ENCODE peak calls at places on chromosome 21, in seven cellular contexts. F, W, B, R, Y, D and E are unnamed samples.

GRCh38 chr21:41611966-41612606 is 104.1 kb upstream of the TMPRSS2 start:
- DNase-seq in F (no peak), W (no peak), B (peak), R (no peak), Y (peak), D (no peak), E (no peak)

GRCh38 chr21:36909901-36910561 is 56.4 kb downstream of the HLCS start:
- DNase-seq in F (peak), W (no peak), B (no peak), R (peak), Y (peak), D (no peak), E (no peak)

GRCh38 chr21:42413500-42413899 is 9.8 kb downstream of the UBASH3A start:
- DNase-seq in F (no peak), W (no peak), B (no peak), R (no peak), Y (no peak), D (no peak), E (no peak)

GRCh38 chr21:17931080-17931479 is 111.9 kb upstream of the C21orf91 start:
- DNase-seq in F (peak), W (no peak), B (no peak), R (no peak), Y (no peak), D (no peak), E (no peak)

GRCh38 chr21:46060596-46061061 is 37.3 kb upstream of the COL6A2 start:
- DNase-seq in F (no peak), W (peak), B (no peak), R (peak), Y (peak), D (no peak), E (no peak)

GRCh38 chr21:15517394-15517793 is 212.4 kb upstream of the USP25 start:
- DNase-seq in F (no peak), W (no peak), B (no peak), R (no peak), Y (no peak), D (no peak), E (no peak)

GRCh38 chr21:45122432-45123132 is 48.2 kb downstream of the ADARB1 start:
- DNase-seq in F (no peak), W (no peak), B (no peak), R (no peak), Y (no peak), D (no peak), E (no peak)

GRCh38 chr21:27590271-27590670 is 623.4 kb upstream of the ADAMTS5 start:
- DNase-seq in F (no peak), W (no peak), B (no peak), R (peak), Y (peak), D (no peak), E (no peak)

GRCh38 chr21:40678681-40679284 is 168.2 kb downstream of the DSCAM start:
- DNase-seq in F (no peak), W (no peak), B (no peak), R (no peak), Y (no peak), D (no peak), E (no peak)

GRCh38 chr21:34736116-34736870 is 67.5 kb downstream of the CLIC6 start:
- DNase-seq in F (no peak), W (no peak), B (no peak), R (peak), Y (peak), D (no peak), E (no peak)

GRCh38 chr21:31772674-31773555 is 41.0 kb upstream of the SCAF4 start:
- DNase-seq in F (no peak), W (no peak), B (no peak), R (no peak), Y (no peak), D (no peak), E (no peak)

GRCh38 chr21:46457801-46458314 is 833 bp upstream of the DIP2A start:
- DNase-seq in F (peak), W (peak), B (peak), R (no peak), Y (peak), D (no peak), E (no peak)

GRCh38 chr21:15552914-15553491 is 176.8 kb upstream of the USP25 start:
- DNase-seq in F (peak), W (no peak), B (no peak), R (no peak), Y (peak), D (no peak), E (no peak)

GRCh38 chr21:32886339-32886738 is 114.8 kb upstream of the PAXBP1 start:
- DNase-seq in F (no peak), W (no peak), B (no peak), R (no peak), Y (no peak), D (no peak), E (no peak)

GRCh38 chr21:38491536-38491935 is 6.7 kb downstream of the ERG start:
- DNase-seq in F (no peak), W (no peak), B (no peak), R (no peak), Y (no peak), D (no peak), E (no peak)

GRCh38 chr21:43812139-43812821 is 22.9 kb downstream of the RRP1 start:
- DNase-seq in F (no peak), W (no peak), B (no peak), R (no peak), Y (no peak), D (no peak), E (peak)

GRCh38 chr21:38631171-38631570 is 132.9 kb upstream of the ERG start:
- DNase-seq in F (no peak), W (no peak), B (no peak), R (peak), Y (peak), D (no peak), E (no peak)

GRCh38 chr21:46428286-46428685 is 30.4 kb upstream of the DIP2A start:
- DNase-seq in F (no peak), W (no peak), B (no peak), R (no peak), Y (no peak), D (no peak), E (no peak)

GRCh38 chr21:31408306-31409088 is 64.4 kb upstream of the TIAM1 start:
- DNase-seq in F (no peak), W (no peak), B (no peak), R (no peak), Y (no peak), D (no peak), E (no peak)

GRCh38 chr21:46035809-46036695 is 54.5 kb downstream of the COL6A1 start:
- DNase-seq in F (no peak), W (peak), B (no peak), R (peak), Y (peak), D (no peak), E (no peak)

GRCh38 chr21:45634511-45635183 is 8.9 kb upstream of the PCBP3 start:
- DNase-seq in F (no peak), W (no peak), B (no peak), R (no peak), Y (peak), D (no peak), E (no peak)

GRCh38 chr21:42837421-42838211 is 41.7 kb downstream of the WDR4 start:
- DNase-seq in F (no peak), W (no peak), B (no peak), R (no peak), Y (no peak), D (no peak), E (no peak)

GRCh38 chr21:41589131-41589530 is 81.2 kb upstream of the TMPRSS2 start:
- DNase-seq in F (no peak), W (no peak), B (no peak), R (no peak), Y (no peak), D (no peak), E (no peak)

GRCh38 chr21:45224189-45224938 is 63.3 kb downstream of the POFUT2 start:
- DNase-seq in F (no peak), W (no peak), B (no peak), R (no peak), Y (peak), D (no peak), E (no peak)

GRCh38 chr21:43283136-43283924 is 114.5 kb downstream of the CRYAA start:
- DNase-seq in F (no peak), W (no peak), B (no peak), R (no peak), Y (peak), D (no peak), E (no peak)

GRCh38 chr21:44718571-44718970 is 7.2 kb upstream of the TSPEAR start:
- DNase-seq in F (no peak), W (no peak), B (no peak), R (no peak), Y (no peak), D (no peak), E (no peak)

GRCh38 chr21:38839683-38840286 is 34.1 kb downstream of the ETS2 start:
- DNase-seq in F (peak), W (no peak), B (no peak), R (peak), Y (peak), D (no peak), E (no peak)

GRCh38 chr21:43277481-43278351 is 108.9 kb downstream of the CRYAA start:
- DNase-seq in F (no peak), W (no peak), B (no peak), R (no peak), Y (no peak), D (no peak), E (peak)